ENCODE peak calls at places on chromosomes 5 and 9, in nine cellular contexts. One of them, this sample, is unnamed.

GRCh38 chr9:22206833-22207232 is 197.7 kb upstream of the CDKN2B start:
- DNase-seq in mucosa of descending colon: no peak
- DNase-seq in breast epithelium: no peak
- DNase-seq in GM13977: no peak
- DNase-seq in tibial artery: no peak
- DNase-seq in PC-9: no peak
- DNase-seq in Peyer's patch: no peak
- DNase-seq in endothelial cell: no peak
- DNase-seq in AG09309: no peak
- DNase-seq in this sample: no peak

GRCh38 chr9:128399851-128400250 is 20.8 kb upstream of the CERCAM start:
- DNase-seq in mucosa of descending colon: no peak
- DNase-seq in breast epithelium: no peak
- DNase-seq in GM13977: no peak
- DNase-seq in tibial artery: no peak
- DNase-seq in PC-9: no peak
- DNase-seq in Peyer's patch: no peak
- DNase-seq in endothelial cell: no peak
- DNase-seq in AG09309: no peak
- DNase-seq in this sample: no peak

GRCh38 chr9:93121316-93122241 is 12.5 kb downstream of the NINJ1 start:
- DNase-seq in mucosa of descending colon: peak; percentile 21
- DNase-seq in breast epithelium: no peak
- DNase-seq in GM13977: no peak
- DNase-seq in tibial artery: peak; percentile 19
- DNase-seq in PC-9: no peak
- DNase-seq in Peyer's patch: no peak
- DNase-seq in endothelial cell: no peak
- DNase-seq in AG09309: no peak
- DNase-seq in this sample: peak; percentile 45

GRCh38 chr9:127693143-127693542 is 13.6 kb upstream of the CFAP157 start:
- DNase-seq in mucosa of descending colon: no peak
- DNase-seq in breast epithelium: no peak
- DNase-seq in GM13977: no peak
- DNase-seq in tibial artery: no peak
- DNase-seq in PC-9: no peak
- DNase-seq in Peyer's patch: no peak
- DNase-seq in endothelial cell: no peak
- DNase-seq in AG09309: no peak
- DNase-seq in this sample: no peak

GRCh38 chr9:70324963-70325362 is 66.2 kb downstream of the SMC5 start:
- DNase-seq in mucosa of descending colon: no peak
- DNase-seq in breast epithelium: no peak
- DNase-seq in GM13977: no peak
- DNase-seq in tibial artery: no peak
- DNase-seq in PC-9: no peak
- DNase-seq in Peyer's patch: no peak
- DNase-seq in endothelial cell: no peak
- DNase-seq in AG09309: peak; percentile 57
- DNase-seq in this sample: no peak

GRCh38 chr9:81071108-81071507 is 618.2 kb downstream of the TLE1 start:
- DNase-seq in mucosa of descending colon: no peak
- DNase-seq in breast epithelium: no peak
- DNase-seq in GM13977: no peak
- DNase-seq in tibial artery: no peak
- DNase-seq in PC-9: no peak
- DNase-seq in Peyer's patch: no peak
- DNase-seq in endothelial cell: no peak
- DNase-seq in AG09309: no peak
- DNase-seq in this sample: no peak

GRCh38 chr5:53126514-53126913 is 17.0 kb upstream of the MOCS2 start:
- DNase-seq in mucosa of descending colon: no peak
- DNase-seq in breast epithelium: no peak
- DNase-seq in GM13977: no peak
- DNase-seq in tibial artery: no peak
- DNase-seq in PC-9: no peak
- DNase-seq in Peyer's patch: no peak
- DNase-seq in endothelial cell: no peak
- DNase-seq in AG09309: no peak
- DNase-seq in this sample: no peak

GRCh38 chr5:122129332-122129731 is at the start of gene ZNF474:
- DNase-seq in mucosa of descending colon: no peak
- DNase-seq in breast epithelium: peak; percentile 64
- DNase-seq in GM13977: no peak
- DNase-seq in tibial artery: peak; percentile 74
- DNase-seq in PC-9: peak; percentile 86
- DNase-seq in Peyer's patch: no peak
- DNase-seq in endothelial cell: peak; percentile 65
- DNase-seq in AG09309: peak; percentile 93
- DNase-seq in this sample: no peak

GRCh38 chr5:139481122-139481533 is 1.4 kb downstream of the STING1 start:
- DNase-seq in mucosa of descending colon: peak; percentile 48
- DNase-seq in breast epithelium: peak; percentile 31
- DNase-seq in GM13977: no peak
- DNase-seq in tibial artery: peak; percentile 56
- DNase-seq in PC-9: no peak
- DNase-seq in Peyer's patch: no peak
- DNase-seq in endothelial cell: no peak
- DNase-seq in AG09309: no peak
- DNase-seq in this sample: no peak

DNA sequence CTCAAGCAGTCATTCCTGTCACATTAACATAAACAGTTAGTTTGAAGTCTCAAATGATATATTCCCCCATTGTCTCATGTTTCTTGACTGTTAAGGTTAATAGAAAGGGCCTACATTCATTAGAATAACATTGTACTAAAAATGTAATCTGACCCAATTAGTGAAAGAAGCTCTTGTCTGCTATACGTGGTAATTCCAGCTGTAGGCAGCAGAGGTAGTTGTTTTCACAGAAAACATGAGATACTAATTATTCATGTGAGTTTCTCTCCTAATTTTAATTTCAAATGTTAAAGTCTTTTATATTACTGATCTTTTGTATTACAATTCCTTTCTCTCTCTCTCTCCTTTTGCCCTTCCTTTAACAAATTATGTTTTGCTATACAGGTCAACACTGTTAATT is 26.0 kb upstream of the AP3B1 start:
- DNase-seq in mucosa of descending colon: no peak
- DNase-seq in breast epithelium: no peak
- DNase-seq in GM13977: peak; percentile 30
- DNase-seq in tibial artery: no peak
- DNase-seq in PC-9: no peak
- DNase-seq in Peyer's patch: no peak
- DNase-seq in endothelial cell: no peak
- DNase-seq in AG09309: peak; percentile 23
- DNase-seq in this sample: no peak
- TF ChIP-seq CTCF in mucosa of descending colon: no peak
- TF ChIP-seq CTCF in breast epithelium: peak; percentile 41
- TF ChIP-seq CTCF in GM13977: peak; percentile 61
- TF ChIP-seq CTCF in tibial artery: peak; percentile 38
- TF ChIP-seq CTCF in PC-9: peak; percentile 67
- TF ChIP-seq CTCF in Peyer's patch: peak; percentile 38
- TF ChIP-seq CTCF in endothelial cell: no peak
- TF ChIP-seq CTCF in AG09309: peak; percentile 62
- TF ChIP-seq CTCF in this sample: peak; percentile 60

GRCh38 chr5:141940695-141941271 is 17.1 kb downstream of the DELE1 start:
- DNase-seq in mucosa of descending colon: no peak
- DNase-seq in breast epithelium: no peak
- DNase-seq in GM13977: no peak
- DNase-seq in tibial artery: peak; percentile 38
- DNase-seq in PC-9: no peak
- DNase-seq in Peyer's patch: no peak
- DNase-seq in endothelial cell: no peak
- DNase-seq in AG09309: peak; percentile 50
- DNase-seq in this sample: no peak
- TF ChIP-seq CTCF in mucosa of descending colon: no peak
- TF ChIP-seq CTCF in breast epithelium: no peak
- TF ChIP-seq CTCF in GM13977: no peak
- TF ChIP-seq CTCF in tibial artery: no peak
- TF ChIP-seq CTCF in PC-9: no peak
- TF ChIP-seq CTCF in Peyer's patch: no peak
- TF ChIP-seq CTCF in endothelial cell: no peak
- TF ChIP-seq CTCF in AG09309: peak; percentile 38
- TF ChIP-seq CTCF in this sample: peak; percentile 33

GRCh38 chr5:38207343-38207742 is 51.0 kb upstream of the EGFLAM start:
- DNase-seq in mucosa of descending colon: no peak
- DNase-seq in breast epithelium: no peak
- DNase-seq in GM13977: no peak
- DNase-seq in tibial artery: no peak
- DNase-seq in PC-9: no peak
- DNase-seq in Peyer's patch: no peak
- DNase-seq in endothelial cell: no peak
- DNase-seq in AG09309: no peak
- DNase-seq in this sample: no peak
- TF ChIP-seq CTCF in mucosa of descending colon: no peak
- TF ChIP-seq CTCF in breast epithelium: no peak
- TF ChIP-seq CTCF in GM13977: no peak
- TF ChIP-seq CTCF in tibial artery: no peak
- TF ChIP-seq CTCF in PC-9: no peak
- TF ChIP-seq CTCF in Peyer's patch: no peak
- TF ChIP-seq CTCF in endothelial cell: peak; percentile 54
- TF ChIP-seq CTCF in AG09309: no peak
- TF ChIP-seq CTCF in this sample: no peak

GRCh38 chr5:73438048-73438896 is 10.3 kb downstream of the FOXD1 start:
- DNase-seq in mucosa of descending colon: no peak
- DNase-seq in breast epithelium: no peak
- DNase-seq in GM13977: no peak
- DNase-seq in tibial artery: no peak
- DNase-seq in PC-9: no peak
- DNase-seq in Peyer's patch: no peak
- DNase-seq in endothelial cell: no peak
- DNase-seq in AG09309: no peak
- DNase-seq in this sample: no peak

GRCh38 chr5:73438897-73439470 is 9.6 kb downstream of the FOXD1 start:
- DNase-seq in mucosa of descending colon: no peak
- DNase-seq in breast epithelium: no peak
- DNase-seq in GM13977: no peak
- DNase-seq in tibial artery: no peak
- DNase-seq in PC-9: no peak
- DNase-seq in Peyer's patch: no peak
- DNase-seq in endothelial cell: no peak
- DNase-seq in AG09309: no peak
- DNase-seq in this sample: no peak

GRCh38 chr5:73436535-73437125 is 11.9 kb downstream of the FOXD1 start:
- DNase-seq in mucosa of descending colon: peak; percentile 55
- DNase-seq in breast epithelium: no peak
- DNase-seq in GM13977: no peak
- DNase-seq in tibial artery: no peak
- DNase-seq in PC-9: no peak
- DNase-seq in Peyer's patch: no peak
- DNase-seq in endothelial cell: peak; percentile 27
- DNase-seq in AG09309: no peak
- DNase-seq in this sample: no peak

GRCh38 chr5:73435640-73436534 is 12.7 kb downstream of the FOXD1 start:
- DNase-seq in mucosa of descending colon: no peak
- DNase-seq in breast epithelium: no peak
- DNase-seq in GM13977: no peak
- DNase-seq in tibial artery: no peak
- DNase-seq in PC-9: no peak
- DNase-seq in Peyer's patch: no peak
- DNase-seq in endothelial cell: no peak
- DNase-seq in AG09309: no peak
- DNase-seq in this sample: no peak

GRCh38 chr5:73437126-73438047 is 11.2 kb downstream of the FOXD1 start:
- DNase-seq in mucosa of descending colon: peak; percentile 60
- DNase-seq in breast epithelium: no peak
- DNase-seq in GM13977: peak; percentile 59
- DNase-seq in tibial artery: no peak
- DNase-seq in PC-9: no peak
- DNase-seq in Peyer's patch: no peak
- DNase-seq in endothelial cell: peak; percentile 72
- DNase-seq in AG09309: no peak
- DNase-seq in this sample: no peak
- TF ChIP-seq CTCF in mucosa of descending colon: no peak
- TF ChIP-seq CTCF in breast epithelium: no peak
- TF ChIP-seq CTCF in GM13977: peak; percentile 16
- TF ChIP-seq CTCF in tibial artery: no peak
- TF ChIP-seq CTCF in PC-9: no peak
- TF ChIP-seq CTCF in Peyer's patch: peak; percentile 20
- TF ChIP-seq CTCF in endothelial cell: no peak
- TF ChIP-seq CTCF in AG09309: peak; percentile 53
- TF ChIP-seq CTCF in this sample: no peak

DNA sequence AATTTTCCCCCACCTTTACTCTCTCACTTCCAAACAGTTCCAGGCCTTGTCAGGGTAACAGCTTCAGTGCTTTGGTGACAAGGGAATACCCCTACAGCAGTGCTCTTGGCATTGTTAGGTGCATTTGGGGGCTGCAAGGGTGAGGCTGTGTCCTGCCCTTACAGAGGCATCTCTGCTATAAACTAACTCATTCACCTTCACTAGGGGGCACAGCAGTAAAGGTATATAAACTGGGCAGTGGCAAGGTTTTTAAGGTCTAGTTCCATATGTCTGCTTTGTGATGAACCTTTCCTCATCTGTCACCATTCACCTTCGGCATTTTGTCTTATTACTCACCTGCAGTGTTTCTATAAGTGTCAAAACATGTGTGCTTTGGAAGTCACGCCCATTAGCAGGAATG is 79.1 kb upstream of the GPR151 start:
- DNase-seq in mucosa of descending colon: no peak
- DNase-seq in breast epithelium: no peak
- DNase-seq in GM13977: no peak
- DNase-seq in tibial artery: no peak
- DNase-seq in PC-9: no peak
- DNase-seq in Peyer's patch: no peak
- DNase-seq in endothelial cell: no peak
- DNase-seq in AG09309: no peak
- DNase-seq in this sample: no peak
- TF ChIP-seq CTCF in mucosa of descending colon: no peak
- TF ChIP-seq CTCF in breast epithelium: no peak
- TF ChIP-seq CTCF in GM13977: peak; percentile 8
- TF ChIP-seq CTCF in tibial artery: no peak
- TF ChIP-seq CTCF in PC-9: no peak
- TF ChIP-seq CTCF in Peyer's patch: no peak
- TF ChIP-seq CTCF in endothelial cell: no peak
- TF ChIP-seq CTCF in AG09309: no peak
- TF ChIP-seq CTCF in this sample: no peak

DNA sequence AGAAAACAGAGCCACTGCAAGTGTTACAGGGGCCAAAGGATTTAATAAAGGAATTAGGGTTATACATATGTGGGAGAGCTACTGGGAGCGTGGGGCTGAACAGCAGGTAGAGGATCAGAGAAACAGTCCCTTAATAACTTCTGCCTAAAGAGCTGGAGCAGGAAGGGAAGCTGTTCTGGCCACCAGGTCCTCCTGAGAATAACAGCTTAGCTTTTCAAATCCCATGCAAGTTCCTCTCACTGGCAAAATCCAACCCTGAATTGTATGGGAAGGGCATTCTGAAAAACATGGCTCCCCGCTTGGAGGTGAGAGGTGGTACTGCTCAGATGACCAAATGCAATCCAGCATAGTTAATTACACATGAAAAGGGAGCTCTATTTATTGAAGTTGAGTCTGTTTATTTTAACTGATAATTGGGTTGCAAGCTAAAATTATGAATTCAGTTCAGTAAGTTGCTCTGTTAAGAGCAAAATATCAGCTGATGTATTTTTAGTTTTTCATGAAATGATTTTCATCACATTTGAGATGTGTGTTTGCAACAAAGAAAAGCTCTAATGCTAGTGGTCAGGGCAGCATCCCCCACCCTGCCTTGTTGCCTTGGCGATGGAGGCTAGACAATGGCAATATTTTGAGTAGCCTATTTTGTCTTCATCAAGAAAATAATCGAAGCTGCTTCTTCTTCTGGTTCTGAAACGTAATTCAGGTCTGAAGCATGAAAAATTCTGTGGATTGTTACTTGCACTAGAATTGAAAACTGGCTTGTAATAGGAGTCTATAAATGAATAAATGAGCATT is 58.4 kb upstream of the SH3GL2 start:
- DNase-seq in mucosa of descending colon: no peak
- DNase-seq in breast epithelium: no peak
- DNase-seq in GM13977: no peak
- DNase-seq in tibial artery: no peak
- DNase-seq in PC-9: no peak
- DNase-seq in Peyer's patch: no peak
- DNase-seq in endothelial cell: no peak
- DNase-seq in AG09309: no peak
- DNase-seq in this sample: no peak
- TF ChIP-seq CTCF in mucosa of descending colon: no peak
- TF ChIP-seq CTCF in breast epithelium: no peak
- TF ChIP-seq CTCF in GM13977: no peak
- TF ChIP-seq CTCF in tibial artery: no peak
- TF ChIP-seq CTCF in PC-9: no peak
- TF ChIP-seq CTCF in Peyer's patch: no peak
- TF ChIP-seq CTCF in endothelial cell: no peak
- TF ChIP-seq CTCF in AG09309: no peak
- TF ChIP-seq CTCF in this sample: no peak